ENCODE peak calls at places on chromosomes 7 and 10, in four cellular contexts. S is K562, A is HepG2, Y is H1. J is an unnamed sample. For H3K9me3, the result is how much of the 10 kb centered on the place peaks cover.

GRCh38 chr7:27186450-27187157 is 1.6 kb upstream of the HOXA11 start:
- DNase-seq in S (no peak), A (no peak), Y (no peak), J (no peak)

GRCh38 chr10:81514811-81515210 is 360.2 kb upstream of the NRG3 start:
- DNase-seq in S (no peak), A (no peak), Y (no peak), J (no peak)

GRCh38 chr7:50450691-50451051 is 521 bp upstream of the FIGNL1 start:
- DNase-seq in S (no peak), A (no peak), Y (peak), J (peak)

GRCh38 chr10:103710490-103710889 is 144.9 kb downstream of the SH3PXD2A start:
- DNase-seq in S (no peak), A (no peak), Y (no peak), J (no peak)

GRCh38 chr7:134827889-134828288 is 48.5 kb downstream of the CALD1 start:
- DNase-seq in S (no peak), A (no peak), Y (no peak), J (no peak)

GRCh38 chr10:43960477-43960876 is 311.8 kb upstream of the ZNF32 start:
- DNase-seq in S (no peak), A (no peak), Y (peak), J (no peak)

GRCh38 chr10:104218751-104219150 is 13.4 kb downstream of the CFAP43 start:
- DNase-seq in S (no peak), A (no peak), Y (no peak), J (no peak)

GRCh38 chr10:31581741-31582323 is 262.8 kb downstream of the ZEB1 start:
- DNase-seq in S (no peak), A (no peak), Y (no peak), J (no peak)

GRCh38 chr10:133059571-133059970 is 28.2 kb upstream of the ADGRA1 start:
- DNase-seq in S (no peak), A (no peak), Y (no peak), J (no peak)

GRCh38 chr10:126013489-126014281 is 117.3 kb downstream of the FANK1 start:
- DNase-seq in S (peak), A (no peak), Y (peak), J (peak)

GRCh38 chr7:106177295-106177690 is 65.2 kb upstream of the SYPL1 start:
- DNase-seq in S (no peak), A (no peak), Y (no peak), J (no peak)

GRCh38 chr10:43316516-43316915 is 49.7 kb upstream of the RASGEF1A start:
- DNase-seq in S (no peak), A (no peak), Y (no peak), J (no peak)

GRCh38 chr10:132897516-132898381 is 44.6 kb downstream of the CFAP46 start:
- DNase-seq in S (no peak), A (no peak), Y (no peak), J (no peak)

GRCh38 chr7:152615052-152615741 is 60.7 kb downstream of the XRCC2 start:
- DNase-seq in S (no peak), A (peak), Y (no peak), J (no peak)

GRCh38 chr10:122157451-122157850 is 113.6 kb upstream of the BTBD16 start:
- DNase-seq in S (no peak), A (no peak), Y (no peak), J (no peak)

GRCh38 chr10:98567396-98567795 is 120.7 kb upstream of the HPS1 start:
- DNase-seq in S (no peak), A (no peak), Y (no peak), J (no peak)

GRCh38 chr10:29746080-29746797 is 111.5 kb upstream of the SVIL start:
- DNase-seq in S (no peak), A (no peak), Y (no peak), J (no peak)

GRCh38 chr10:104120512-104120902 is 1.5 kb upstream of the SFR1 start:
- DNase-seq in S (no peak), A (no peak), Y (no peak), J (no peak)

GRCh38 chr10:84241185-84241790 is at the start of gene LRIT1:
- DNase-seq in S (no peak), A (no peak), Y (no peak), J (no peak)

GRCh38 chr10:91616124-91616523 is 16.7 kb downstream of the PPP1R3C start:
- DNase-seq in S (no peak), A (no peak), Y (no peak), J (no peak)

GRCh38 chr7:20352573-20353304 is 22.0 kb downstream of the ITGB8 start:
- DNase-seq in S (no peak), A (no peak), Y (no peak), J (peak)

GRCh38 chr7:95595825-95596182 is 512 bp downstream of the PDK4 start:
- DNase-seq in S (no peak), A (no peak), Y (no peak), J (no peak)

GRCh38 chr7:26284995-26285632 is 6.5 kb upstream of the SNX10 start:
- DNase-seq in S (peak), A (peak), Y (no peak), J (peak)

GRCh38 chr10:44902838-44903545 is 8.1 kb upstream of the TMEM72 start:
- DNase-seq in S (no peak), A (no peak), Y (no peak), J (no peak)

DNA sequence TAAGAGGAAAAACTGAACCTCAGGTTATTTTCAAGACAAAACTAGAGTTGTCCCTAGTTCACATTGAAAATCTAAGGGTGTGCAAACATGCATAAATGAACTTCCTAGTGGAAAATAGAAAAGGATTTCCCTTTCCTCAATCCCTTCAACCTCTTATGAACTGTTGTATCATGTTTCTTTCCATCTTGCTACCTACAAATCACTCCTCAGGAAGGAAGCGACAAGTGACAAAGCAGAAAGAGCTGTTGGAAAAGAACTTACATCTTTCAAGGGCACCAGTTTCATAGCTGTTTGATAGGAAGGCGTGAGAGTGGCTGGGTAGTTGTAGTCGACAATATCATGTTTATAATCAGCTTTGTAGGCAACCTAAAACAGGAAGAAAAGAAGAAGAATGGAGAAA is 23.9 kb downstream of the NRAP start:
- DNase-seq in S (no peak), A (no peak), Y (no peak), J (no peak)
- TF ChIP-seq JUN in S (no peak), A (no peak), Y (no peak), J (no peak)

GRCh38 chr10:61929555-61929954 is 28.1 kb downstream of the ARID5B start:
- DNase-seq in S (no peak), A (no peak), Y (no peak), J (no peak)
- H3K9me3 ChIP-seq in S (under half), A (under half), Y (under half), J (under half)

DNA sequence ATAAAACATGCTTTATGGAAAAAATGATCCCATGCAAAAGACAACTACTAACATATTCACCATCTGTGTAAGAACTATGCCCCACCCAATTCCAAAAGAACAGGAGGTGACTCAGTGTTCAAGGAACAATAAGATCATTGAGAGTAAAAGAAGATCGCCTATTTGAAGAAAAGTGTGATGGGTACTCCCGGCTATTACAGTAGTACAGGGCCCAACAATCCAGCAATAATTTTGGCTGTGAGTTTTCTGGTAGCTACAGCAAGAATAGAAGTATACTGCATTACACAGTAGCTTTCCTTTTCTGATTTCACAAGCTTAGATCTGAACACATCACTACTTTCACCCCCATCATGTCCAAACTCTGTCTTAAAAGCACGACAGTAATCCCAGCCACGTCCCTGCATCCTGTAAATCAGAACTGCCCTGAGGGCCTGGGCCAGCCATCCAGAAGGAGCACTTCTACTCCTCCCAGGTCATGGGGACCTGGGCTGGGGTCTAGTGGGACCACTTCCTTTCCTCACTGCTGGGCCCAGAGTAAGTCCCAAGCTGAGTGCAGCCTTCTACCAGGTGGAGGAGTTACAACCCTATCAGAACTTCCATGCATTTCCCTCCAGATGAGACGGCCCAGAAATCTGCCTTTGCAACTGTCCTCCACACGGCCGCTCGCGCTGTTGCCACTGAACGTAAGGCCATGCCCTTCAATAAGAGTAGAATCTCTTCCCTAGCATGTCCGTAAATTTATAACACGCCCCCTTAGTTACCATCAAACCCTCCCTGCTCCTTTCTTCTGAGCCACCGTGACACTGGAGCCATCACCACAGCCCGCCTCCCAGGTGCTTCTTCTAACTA is 7.9 kb downstream of the ESYT2 start:
- DNase-seq in S (peak), A (peak), Y (peak), J (peak)
- TF ChIP-seq RFX5 in S (no peak), A (no peak), Y (no peak), J (no peak)

GRCh38 chr10:129624526-129624925 is 157.5 kb downstream of the MGMT start:
- DNase-seq in S (no peak), A (no peak), Y (no peak), J (no peak)

GRCh38 chr10:129622736-129623135 is 155.7 kb downstream of the MGMT start:
- DNase-seq in S (no peak), A (no peak), Y (no peak), J (no peak)

GRCh38 chr10:129617768-129618167 is 150.7 kb downstream of the MGMT start:
- DNase-seq in S (no peak), A (no peak), Y (no peak), J (no peak)

GRCh38 chr10:129621062-129621461 is 154.0 kb downstream of the MGMT start:
- DNase-seq in S (no peak), A (no peak), Y (no peak), J (no peak)

DNA sequence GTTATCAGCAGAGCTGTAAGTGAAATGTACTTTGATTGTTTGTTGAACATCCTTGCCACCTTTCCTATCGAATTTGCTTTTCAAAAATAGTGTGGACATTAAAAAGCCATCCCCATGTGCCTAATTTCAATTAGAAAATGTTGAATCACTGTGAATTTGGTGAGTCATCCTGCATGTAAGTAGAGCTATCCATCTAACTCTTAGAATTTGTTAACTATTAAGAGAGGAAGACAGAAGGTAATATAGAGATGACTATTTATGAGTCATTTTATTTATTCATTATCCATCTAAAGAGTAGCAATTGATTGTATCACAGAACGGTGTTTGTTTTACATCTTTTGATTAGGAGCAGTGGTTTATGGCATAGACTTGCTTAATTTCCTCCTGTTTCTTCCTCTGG is 154.7 kb downstream of the MGMT start:
- DNase-seq in S (no peak), A (no peak), Y (no peak), J (no peak)
- TF ChIP-seq JUN in S (no peak), A (no peak), Y (no peak), J (no peak)

GRCh38 chr7:57384380-57384779 is 65.6 kb upstream of the ZNF716 start:
- DNase-seq in S (no peak), A (no peak), Y (no peak), J (no peak)
- H3K9me3 ChIP-seq in S (under half), A (half or more), Y (half or more), J (under half)

J was measured in A549.